ENCODE peak calls at places on chromosomes 3 and 15, in seven cellular contexts. D is heart left ventricle, E is left cardiac atrium, T is memory B cell, I is NCI-H2107, G is ascending aorta, M is astrocyte of the spinal cord. C is an unnamed sample.

GRCh38 chr15:44536298-44536961 is 517 bp upstream of the EIF3J start:
- DNase-seq in G (peak; percentile 93), T (no peak), D (peak; percentile 91), I (no peak), E (peak; percentile 89), M (no peak), C (peak; percentile 27)

GRCh38 chr3:127831723-127832172 is 9.4 kb upstream of the MGLL start:
- DNase-seq in M (no peak), I (no peak), G (no peak), T (no peak), E (peak; percentile 46), D (peak; percentile 79), C (no peak)

GRCh38 chr15:29128671-29129070 is 141.0 kb downstream of the NSMCE3 start:
- DNase-seq in D (no peak), E (no peak), M (no peak), G (no peak), I (no peak), T (no peak), C (no peak)

GRCh38 chr3:14231998-14232501 is 53.4 kb downstream of the LSM3 start:
- DNase-seq in G (peak; percentile 2), T (no peak), I (no peak), D (no peak), M (no peak), E (no peak), C (no peak)

GRCh38 chr3:5009506-5010100 is 30.4 kb downstream of the BHLHE40 start:
- DNase-seq in E (no peak), T (no peak), I (no peak), D (no peak), G (no peak), M (peak; percentile 26), C (no peak)

GRCh38 chr3:38375072-38375471 is 28.5 kb downstream of the XYLB start:
- DNase-seq in G (no peak), I (no peak), D (no peak), T (no peak), E (no peak), M (no peak), C (no peak)

GRCh38 chr15:99238849-99239248 is 10.5 kb downstream of the TTC23 start:
- DNase-seq in T (no peak), M (no peak), E (no peak), D (no peak), I (no peak), G (no peak), C (no peak)

GRCh38 chr3:194573680-194574437 is 59.4 kb downstream of the TMEM44 start:
- DNase-seq in T (no peak), E (peak; percentile 58), D (no peak), G (peak; percentile 77), I (peak; percentile 60), M (no peak), C (no peak)

GRCh38 chr15:66133247-66133646 is 120.3 kb downstream of the MEGF11 start:
- DNase-seq in T (no peak), G (no peak), M (no peak), I (no peak), E (no peak), D (no peak), C (no peak)

GRCh38 chr3:162936706-162937105 is 1440.1 kb downstream of the OTOL1 start:
- DNase-seq in E (no peak), M (no peak), I (no peak), D (no peak), G (no peak), T (no peak), C (no peak)

GRCh38 chr3:177551431-177551836 is 354.2 kb upstream of the TBL1XR1 start:
- DNase-seq in D (no peak), M (no peak), I (no peak), T (no peak), E (no peak), G (no peak), C (no peak)

GRCh38 chr3:105965384-105965783 is 96.6 kb upstream of the CBLB start:
- DNase-seq in E (no peak), D (no peak), I (no peak), G (no peak), T (no peak), M (peak; percentile 72), C (no peak)

GRCh38 chr3:66441124-66441523 is 59.7 kb downstream of the LRIG1 start:
- DNase-seq in M (peak; percentile 67), E (no peak), T (no peak), G (no peak), I (no peak), D (no peak), C (no peak)

GRCh38 chr3:172225215-172225707 is 185.9 kb downstream of the FNDC3B start:
- DNase-seq in T (no peak), D (no peak), E (no peak), G (no peak), I (no peak), M (no peak), C (no peak)

GRCh38 chr3:184371570-184372018 is 6.4 kb downstream of the THPO start:
- DNase-seq in G (peak; percentile 89), T (no peak), D (peak; percentile 86), M (peak; percentile 91), I (peak; percentile 94), E (peak; percentile 81), C (peak; percentile 76)

GRCh38 chr15:80559320-80559693 is 135.8 kb upstream of the ABHD17C start:
- DNase-seq in D (no peak), I (no peak), T (no peak), E (no peak), G (no peak), M (no peak), C (no peak)

GRCh38 chr15:101114610-101115009 is 137.2 kb downstream of the CHSY1 start:
- DNase-seq in T (no peak), M (no peak), G (no peak), D (no peak), E (no peak), I (no peak), C (no peak)

GRCh38 chr3:187077085-187077484 is 62.2 kb downstream of the RPL39L start:
- DNase-seq in I (no peak), T (no peak), E (no peak), M (no peak), D (no peak), G (no peak), C (no peak)

GRCh38 chr15:44009056-44009455 is 182.3 kb downstream of the WDR76 start:
- DNase-seq in T (no peak), D (no peak), E (no peak), I (no peak), G (no peak), M (peak; percentile 46), C (no peak)

GRCh38 chr3:155382396-155383042 is 89.0 kb upstream of the STRIT1 start:
- DNase-seq in I (no peak), M (peak; percentile 68), G (no peak), T (no peak), D (peak; percentile 85), E (peak; percentile 70), C (no peak)

GRCh38 chr3:28343144-28343543 is 5.4 kb upstream of the ZCWPW2 start:
- DNase-seq in M (no peak), E (no peak), T (no peak), G (no peak), D (no peak), I (no peak), C (no peak)

GRCh38 chr3:149414557-149415231 is 37.2 kb upstream of the TM4SF1 start:
- DNase-seq in G (no peak), E (no peak), T (no peak), I (no peak), M (peak; percentile 25), D (no peak), C (no peak)

GRCh38 chr3:102400766-102401165 is 34.0 kb upstream of the ZPLD1 start:
- DNase-seq in M (peak; percentile 91), G (no peak), E (no peak), T (no peak), I (no peak), D (no peak), C (peak; percentile 81)

GRCh38 chr3:185880600-185880999 is 55.8 kb upstream of the IGF2BP2 start:
- DNase-seq in G (no peak), M (no peak), E (no peak), I (no peak), D (no peak), T (no peak), C (no peak)

GRCh38 chr3:111668912-111669488 is 73.9 kb upstream of the ZBED2 start:
- DNase-seq in D (no peak), M (peak; percentile 69), E (no peak), I (no peak), T (no peak), G (no peak), C (no peak)

GRCh38 chr3:134904333-134904771 is 109.3 kb downstream of the EPHB1 start:
- DNase-seq in D (no peak), E (no peak), M (no peak), T (no peak), G (no peak), I (no peak), C (no peak)

GRCh38 chr3:196969001-196969659 is 497 bp upstream of the PIGZ start:
- DNase-seq in M (no peak), I (peak; percentile 26), D (no peak), G (no peak), E (no peak), T (peak; percentile 63), C (no peak)

GRCh38 chr3:69088033-69088432 is 3.3 kb downstream of the ARL6IP5 start:
- DNase-seq in E (no peak), M (peak; percentile 65), G (no peak), D (no peak), I (no peak), T (no peak), C (no peak)

GRCh38 chr3:42654331-42655201 is 1.1 kb downstream of the ZBTB47 start:
- DNase-seq in I (no peak), E (peak; percentile 73), M (peak; percentile 59), T (peak; percentile 19), D (peak; percentile 79), G (peak; percentile 85), C (no peak)

GRCh38 chr3:15268033-15268631 is 62.1 kb downstream of the CAPN7 start:
- DNase-seq in M (peak; percentile 82), T (peak; percentile 76), E (peak; percentile 92), I (peak; percentile 48), G (peak; percentile 93), D (peak; percentile 91), C (peak; percentile 44)

GRCh38 chr3:14561051-14561634 is 21.0 kb upstream of the GRIP2 start:
- DNase-seq in M (peak; percentile 20), I (no peak), G (no peak), T (no peak), E (no peak), D (no peak), C (no peak)

GRCh38 chr3:61299343-61299742 is 48.1 kb upstream of the FHIT start:
- DNase-seq in T (no peak), I (no peak), D (no peak), E (no peak), G (no peak), M (no peak), C (no peak)

GRCh38 chr15:39177561-39177960 is 403.3 kb upstream of the THBS1 start:
- DNase-seq in M (no peak), I (no peak), D (no peak), T (no peak), E (no peak), G (no peak), C (no peak)

GRCh38 chr15:85756411-85757072 is 38.2 kb downstream of the KLHL25 start:
- DNase-seq in E (no peak), I (no peak), G (peak; percentile 34), D (no peak), T (no peak), M (no peak), C (no peak)